ENCODE peak calls at places on chromosomes 6 and 20, in four cellular contexts. One of them, this sample, is unnamed.

GRCh38 chr6:116371384-116372209 is 850 bp downstream of the DSE start:
- DNase-seq in colonic mucosa: peak; percentile 58
- DNase-seq in IMR-90: peak; percentile 94
- DNase-seq in pancreas: peak; percentile 76
- DNase-seq in this sample: peak; percentile 98

GRCh38 chr6:74068945-74069570 is 373.1 kb downstream of the CD109 start:
- DNase-seq in colonic mucosa: no peak
- DNase-seq in IMR-90: peak; percentile 93
- DNase-seq in pancreas: no peak
- DNase-seq in this sample: no peak

GRCh38 chr6:144488590-144488989 is 203.5 kb downstream of the UTRN start:
- DNase-seq in colonic mucosa: no peak
- DNase-seq in IMR-90: no peak
- DNase-seq in pancreas: no peak
- DNase-seq in this sample: no peak

GRCh38 chr20:38692436-38693411 is 31.6 kb upstream of the SLC32A1 start:
- DNase-seq in colonic mucosa: peak; percentile 38
- DNase-seq in IMR-90: peak; percentile 64
- DNase-seq in pancreas: no peak
- DNase-seq in this sample: no peak

GRCh38 chr6:26051683-26052310 is 35.4 kb upstream of the HFE start:
- DNase-seq in colonic mucosa: no peak
- DNase-seq in IMR-90: no peak
- DNase-seq in pancreas: no peak
- DNase-seq in this sample: no peak

GRCh38 chr6:108897371-108897770 is 49.1 kb downstream of the ARMC2 start:
- DNase-seq in colonic mucosa: no peak
- DNase-seq in IMR-90: peak; percentile 28
- DNase-seq in pancreas: no peak
- DNase-seq in this sample: no peak

GRCh38 chr6:168320661-168321060 is 1.1 kb upstream of the DACT2 start:
- DNase-seq in colonic mucosa: no peak
- DNase-seq in IMR-90: no peak
- DNase-seq in pancreas: no peak
- DNase-seq in this sample: no peak

GRCh38 chr6:112234596-112234995 is 19.8 kb downstream of the LAMA4 start:
- DNase-seq in colonic mucosa: no peak
- DNase-seq in IMR-90: no peak
- DNase-seq in pancreas: no peak
- DNase-seq in this sample: no peak

GRCh38 chr20:51350941-51351631 is 191.4 kb downstream of the NFATC2 start:
- DNase-seq in colonic mucosa: no peak
- DNase-seq in IMR-90: peak; percentile 95
- DNase-seq in pancreas: no peak
- DNase-seq in this sample: peak; percentile 91

DNA sequence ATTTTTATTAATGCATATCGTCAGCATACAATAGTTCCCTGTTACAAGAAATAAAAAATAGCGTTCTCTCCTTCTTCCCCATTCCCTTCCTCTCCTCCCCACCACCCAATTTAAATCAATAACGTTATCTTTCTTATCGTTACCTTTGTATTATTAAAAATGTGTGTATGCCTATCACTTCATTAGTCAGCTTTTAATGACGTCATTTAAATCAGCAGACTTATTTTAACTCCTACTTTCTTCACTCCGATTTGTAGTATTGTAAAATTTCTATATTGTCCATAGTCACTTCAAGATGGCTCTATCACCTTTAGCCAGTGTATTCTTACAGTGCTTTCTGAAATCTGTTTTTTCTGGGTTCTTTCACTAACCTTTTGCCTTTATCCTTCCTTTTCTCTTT is 89.1 kb downstream of the MKKS start:
- DNase-seq in colonic mucosa: no peak
- DNase-seq in IMR-90: no peak
- DNase-seq in pancreas: no peak
- DNase-seq in this sample: no peak
- H3K4me1 ChIP-seq in colonic mucosa: no peaks in the 10 kb centered on the region
- H3K4me1 ChIP-seq in IMR-90: no peaks in the 10 kb centered on the region
- H3K4me1 ChIP-seq in pancreas: no peaks in the 10 kb centered on the region
- H3K4me1 ChIP-seq in this sample: no peaks in the 10 kb centered on the region

GRCh38 chr6:157280947-157281346 is 42.4 kb downstream of the TMEM242 start:
- DNase-seq in colonic mucosa: no peak
- DNase-seq in IMR-90: no peak
- DNase-seq in pancreas: no peak
- DNase-seq in this sample: no peak

GRCh38 chr6:157280153-157280552 is 43.2 kb downstream of the TMEM242 start:
- DNase-seq in colonic mucosa: no peak
- DNase-seq in IMR-90: no peak
- DNase-seq in pancreas: no peak
- DNase-seq in this sample: no peak

GRCh38 chr6:157282279-157282678 is 41.0 kb downstream of the TMEM242 start:
- DNase-seq in colonic mucosa: no peak
- DNase-seq in IMR-90: no peak
- DNase-seq in pancreas: no peak
- DNase-seq in this sample: peak; percentile 14

GRCh38 chr6:157283330-157283898 is 39.9 kb downstream of the TMEM242 start:
- DNase-seq in colonic mucosa: no peak
- DNase-seq in IMR-90: no peak
- DNase-seq in pancreas: no peak
- DNase-seq in this sample: peak; percentile 57

DNA sequence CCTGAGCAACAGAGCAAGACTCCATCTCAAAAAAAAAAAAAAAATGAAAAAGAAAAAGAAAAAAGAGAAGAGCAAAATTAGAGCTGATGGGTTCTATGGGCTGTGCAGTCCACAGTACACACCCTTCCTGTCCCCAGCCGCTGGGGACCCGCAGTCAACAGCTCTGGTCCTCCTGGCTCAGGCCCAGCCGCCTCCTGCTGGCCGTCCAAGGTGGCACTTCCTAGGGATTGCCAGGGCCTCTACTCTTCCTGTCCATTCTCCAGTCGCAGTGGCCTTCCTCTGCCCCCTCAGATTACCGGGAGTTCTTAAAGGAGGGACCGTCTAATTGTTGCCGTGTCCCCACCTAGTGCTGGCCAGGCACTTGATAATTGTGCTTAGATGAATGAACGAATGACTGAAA is 41.7 kb downstream of the TMEM242 start:
- DNase-seq in colonic mucosa: no peak
- DNase-seq in IMR-90: no peak
- DNase-seq in pancreas: no peak
- DNase-seq in this sample: peak; percentile 46
- TF ChIP-seq CTCF in colonic mucosa: peak; percentile 25
- TF ChIP-seq CTCF in IMR-90: peak; percentile 9
- TF ChIP-seq CTCF in pancreas: no peak
- TF ChIP-seq CTCF in this sample: peak; percentile 39

DNA sequence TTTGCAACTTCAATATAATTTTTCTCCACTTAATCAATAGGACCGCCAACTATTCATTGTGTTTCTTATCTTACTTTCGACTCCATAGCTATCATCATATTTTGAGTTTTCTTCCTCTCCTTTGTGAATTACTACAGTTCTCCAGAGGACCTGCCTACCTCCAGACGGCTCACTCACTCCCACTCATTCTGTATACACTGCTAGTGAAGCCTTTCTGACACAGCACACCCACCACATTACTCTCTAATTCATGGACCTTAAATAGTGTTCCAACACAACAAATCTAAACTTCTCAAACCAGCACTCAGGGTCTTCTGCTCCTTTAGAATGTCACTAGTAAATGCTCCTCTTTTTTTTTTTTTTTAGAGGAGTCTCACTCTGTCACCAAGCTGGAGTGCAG is 23.8 kb downstream of the FKBP5 start:
- DNase-seq in colonic mucosa: no peak
- DNase-seq in IMR-90: peak; percentile 27
- DNase-seq in pancreas: no peak
- DNase-seq in this sample: no peak
- H3K4me1 ChIP-seq in colonic mucosa: no peaks in the 10 kb centered on the region
- H3K4me1 ChIP-seq in IMR-90: peaks cover 17% of the 10 kb centered on the region
- H3K4me1 ChIP-seq in pancreas: peaks cover 9% of the 10 kb centered on the region
- H3K4me1 ChIP-seq in this sample: peaks cover 50% of the 10 kb centered on the region

GRCh38 chr6:29227235-29227634 is 56.5 kb downstream of the OR2J2 start:
- DNase-seq in colonic mucosa: no peak
- DNase-seq in IMR-90: no peak
- DNase-seq in pancreas: no peak
- DNase-seq in this sample: no peak
- TF ChIP-seq CTCF in colonic mucosa: no peak
- TF ChIP-seq CTCF in IMR-90: no peak
- TF ChIP-seq CTCF in pancreas: no peak
- TF ChIP-seq CTCF in this sample: no peak

DNA sequence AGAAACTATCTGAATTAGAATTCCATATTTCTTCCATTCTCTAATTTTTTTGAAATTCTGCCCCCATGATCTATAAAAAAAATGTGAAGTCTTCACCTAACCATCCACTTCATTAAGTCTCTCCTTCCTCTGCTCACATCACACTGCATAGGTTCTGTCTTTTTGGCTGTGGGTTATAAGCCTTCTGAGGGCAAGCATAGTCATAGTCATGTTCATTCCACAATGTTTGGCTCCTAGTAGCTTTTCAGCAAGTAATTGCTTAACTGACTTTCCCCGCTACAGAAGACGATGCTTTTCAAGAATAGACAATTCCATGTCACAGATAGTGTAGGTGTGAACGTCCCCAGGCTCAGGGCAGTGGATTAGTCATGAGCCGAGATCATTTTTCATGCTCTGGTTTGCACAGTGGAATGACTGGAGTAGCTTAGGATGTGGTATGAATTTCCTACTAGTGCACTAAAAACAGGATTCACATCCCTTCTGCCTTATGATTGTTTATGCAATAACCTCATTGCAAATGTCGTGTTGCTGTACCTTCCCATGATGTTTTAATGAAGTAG is 29.1 kb downstream of the WRNIP1 start:
- DNase-seq in colonic mucosa: no peak
- DNase-seq in IMR-90: peak; percentile 60
- DNase-seq in pancreas: no peak
- DNase-seq in this sample: no peak
- H3K4me1 ChIP-seq in colonic mucosa: no peaks in the 10 kb centered on the region
- H3K4me1 ChIP-seq in IMR-90: peaks cover 14% of the 10 kb centered on the region
- H3K4me1 ChIP-seq in pancreas: peaks cover 16% of the 10 kb centered on the region
- H3K4me1 ChIP-seq in this sample: peaks cover 25% of the 10 kb centered on the region